ENCODE peak calls at places on chromosomes 12 and 14, in nine cellular contexts. One of them, this sample, is unnamed.

GRCh38 chr12:42944516-42944915 is 355.0 kb upstream of the PRICKLE1 start:
- DNase-seq in neuronal stem cell: no peak
- DNase-seq in left ventricle myocardium inferior: no peak
- DNase-seq in body of pancreas: no peak
- DNase-seq in CD8-positive, alpha-beta T cell: no peak
- DNase-seq in gastrocnemius medialis: no peak
- DNase-seq in right lobe of liver: no peak
- DNase-seq in PC-9: peak; percentile 46
- DNase-seq in CD4-positive, alpha-beta memory T cell: no peak
- DNase-seq in this sample: no peak

GRCh38 chr14:54474232-54474793 is 14.5 kb downstream of the GMFB start:
- DNase-seq in left ventricle myocardium inferior: no peak
- DNase-seq in CD4-positive, alpha-beta memory T cell: no peak
- DNase-seq in body of pancreas: no peak
- DNase-seq in CD8-positive, alpha-beta T cell: no peak
- DNase-seq in PC-9: no peak
- DNase-seq in right lobe of liver: no peak
- DNase-seq in gastrocnemius medialis: no peak
- DNase-seq in neuronal stem cell: no peak
- DNase-seq in this sample: no peak

GRCh38 chr12:94187351-94187750 is 39.0 kb downstream of the PLXNC1 start:
- DNase-seq in neuronal stem cell: no peak
- DNase-seq in right lobe of liver: no peak
- DNase-seq in PC-9: no peak
- DNase-seq in left ventricle myocardium inferior: no peak
- DNase-seq in CD4-positive, alpha-beta memory T cell: no peak
- DNase-seq in CD8-positive, alpha-beta T cell: no peak
- DNase-seq in body of pancreas: no peak
- DNase-seq in gastrocnemius medialis: no peak
- DNase-seq in this sample: no peak

GRCh38 chr12:98998697-98999299 is 353.7 kb downstream of the APAF1 start:
- DNase-seq in PC-9: no peak
- DNase-seq in gastrocnemius medialis: no peak
- DNase-seq in neuronal stem cell: peak; percentile 37
- DNase-seq in CD4-positive, alpha-beta memory T cell: peak; percentile 10
- DNase-seq in left ventricle myocardium inferior: no peak
- DNase-seq in body of pancreas: no peak
- DNase-seq in CD8-positive, alpha-beta T cell: no peak
- DNase-seq in right lobe of liver: no peak
- DNase-seq in this sample: peak; percentile 45

GRCh38 chr12:97912943-97913342 is 450.3 kb downstream of the RMST start:
- DNase-seq in CD8-positive, alpha-beta T cell: no peak
- DNase-seq in left ventricle myocardium inferior: no peak
- DNase-seq in body of pancreas: no peak
- DNase-seq in PC-9: no peak
- DNase-seq in CD4-positive, alpha-beta memory T cell: no peak
- DNase-seq in gastrocnemius medialis: peak; percentile 2
- DNase-seq in right lobe of liver: no peak
- DNase-seq in neuronal stem cell: no peak
- DNase-seq in this sample: no peak

GRCh38 chr14:77359626-77360025 is 17.3 kb downstream of the TMED8 start:
- DNase-seq in left ventricle myocardium inferior: no peak
- DNase-seq in right lobe of liver: no peak
- DNase-seq in gastrocnemius medialis: no peak
- DNase-seq in CD8-positive, alpha-beta T cell: no peak
- DNase-seq in neuronal stem cell: no peak
- DNase-seq in CD4-positive, alpha-beta memory T cell: no peak
- DNase-seq in PC-9: no peak
- DNase-seq in body of pancreas: no peak
- DNase-seq in this sample: no peak

GRCh38 chr14:85197976-85198375 is 332.0 kb upstream of the FLRT2 start:
- DNase-seq in left ventricle myocardium inferior: no peak
- DNase-seq in right lobe of liver: no peak
- DNase-seq in PC-9: no peak
- DNase-seq in gastrocnemius medialis: no peak
- DNase-seq in body of pancreas: no peak
- DNase-seq in neuronal stem cell: no peak
- DNase-seq in CD8-positive, alpha-beta T cell: no peak
- DNase-seq in CD4-positive, alpha-beta memory T cell: no peak
- DNase-seq in this sample: no peak

GRCh38 chr14:74941676-74942097 is 13.7 kb downstream of the PGF start:
- DNase-seq in left ventricle myocardium inferior: peak; percentile 58
- DNase-seq in body of pancreas: no peak
- DNase-seq in CD8-positive, alpha-beta T cell: peak; percentile 52
- DNase-seq in CD4-positive, alpha-beta memory T cell: peak; percentile 53
- DNase-seq in neuronal stem cell: no peak
- DNase-seq in right lobe of liver: no peak
- DNase-seq in PC-9: no peak
- DNase-seq in gastrocnemius medialis: no peak
- DNase-seq in this sample: no peak

GRCh38 chr12:89060133-89060532 is 292.2 kb downstream of the DUSP6 start:
- DNase-seq in CD4-positive, alpha-beta memory T cell: no peak
- DNase-seq in neuronal stem cell: peak; percentile 72
- DNase-seq in gastrocnemius medialis: no peak
- DNase-seq in body of pancreas: no peak
- DNase-seq in CD8-positive, alpha-beta T cell: no peak
- DNase-seq in left ventricle myocardium inferior: no peak
- DNase-seq in right lobe of liver: no peak
- DNase-seq in PC-9: no peak
- DNase-seq in this sample: peak; percentile 83

GRCh38 chr14:98366429-98366828 is 905.6 kb downstream of the BCL11B start:
- DNase-seq in CD4-positive, alpha-beta memory T cell: no peak
- DNase-seq in gastrocnemius medialis: no peak
- DNase-seq in CD8-positive, alpha-beta T cell: no peak
- DNase-seq in right lobe of liver: no peak
- DNase-seq in neuronal stem cell: no peak
- DNase-seq in body of pancreas: no peak
- DNase-seq in left ventricle myocardium inferior: no peak
- DNase-seq in PC-9: no peak
- DNase-seq in this sample: no peak

GRCh38 chr12:111093428-111094142 is 173.2 kb upstream of the MYL2 start:
- DNase-seq in CD4-positive, alpha-beta memory T cell: peak; percentile 27
- DNase-seq in body of pancreas: no peak
- DNase-seq in left ventricle myocardium inferior: no peak
- DNase-seq in neuronal stem cell: no peak
- DNase-seq in CD8-positive, alpha-beta T cell: peak; percentile 53
- DNase-seq in gastrocnemius medialis: no peak
- DNase-seq in PC-9: no peak
- DNase-seq in right lobe of liver: no peak
- DNase-seq in this sample: no peak

GRCh38 chr12:68405292-68405900 is 73.2 kb upstream of the MDM1 start:
- DNase-seq in CD8-positive, alpha-beta T cell: no peak
- DNase-seq in PC-9: no peak
- DNase-seq in CD4-positive, alpha-beta memory T cell: no peak
- DNase-seq in neuronal stem cell: no peak
- DNase-seq in left ventricle myocardium inferior: no peak
- DNase-seq in right lobe of liver: no peak
- DNase-seq in body of pancreas: no peak
- DNase-seq in gastrocnemius medialis: no peak
- DNase-seq in this sample: no peak

GRCh38 chr12:116528067-116528466 is 31.1 kb upstream of the MAP1LC3B2 start:
- DNase-seq in body of pancreas: no peak
- DNase-seq in CD4-positive, alpha-beta memory T cell: no peak
- DNase-seq in CD8-positive, alpha-beta T cell: no peak
- DNase-seq in right lobe of liver: no peak
- DNase-seq in neuronal stem cell: no peak
- DNase-seq in left ventricle myocardium inferior: no peak
- DNase-seq in PC-9: peak; percentile 95
- DNase-seq in gastrocnemius medialis: no peak
- DNase-seq in this sample: no peak

GRCh38 chr14:36513012-36513420 is 7.0 kb downstream of the NKX2-1 start:
- DNase-seq in body of pancreas: no peak
- DNase-seq in left ventricle myocardium inferior: no peak
- DNase-seq in CD8-positive, alpha-beta T cell: no peak
- DNase-seq in gastrocnemius medialis: no peak
- DNase-seq in neuronal stem cell: no peak
- DNase-seq in PC-9: no peak
- DNase-seq in right lobe of liver: no peak
- DNase-seq in CD4-positive, alpha-beta memory T cell: no peak
- DNase-seq in this sample: peak; percentile 65
- H3K27me3 ChIP-seq in body of pancreas: no peaks in the 10 kb centered on the region
- H3K27me3 ChIP-seq in left ventricle myocardium inferior: peaks cover 100% of the 10 kb centered on the region
- H3K27me3 ChIP-seq in CD8-positive, alpha-beta T cell: peaks cover 18% of the 10 kb centered on the region
- H3K27me3 ChIP-seq in gastrocnemius medialis: peaks cover 97% of the 10 kb centered on the region
- H3K27me3 ChIP-seq in neuronal stem cell: peaks cover 58% of the 10 kb centered on the region
- H3K27me3 ChIP-seq in PC-9: peaks cover 3% of the 10 kb centered on the region
- H3K27me3 ChIP-seq in right lobe of liver: peaks cover 71% of the 10 kb centered on the region
- H3K27me3 ChIP-seq in CD4-positive, alpha-beta memory T cell: peaks cover 31% of the 10 kb centered on the region
- H3K27me3 ChIP-seq in this sample: peaks cover 100% of the 10 kb centered on the region

DNA sequence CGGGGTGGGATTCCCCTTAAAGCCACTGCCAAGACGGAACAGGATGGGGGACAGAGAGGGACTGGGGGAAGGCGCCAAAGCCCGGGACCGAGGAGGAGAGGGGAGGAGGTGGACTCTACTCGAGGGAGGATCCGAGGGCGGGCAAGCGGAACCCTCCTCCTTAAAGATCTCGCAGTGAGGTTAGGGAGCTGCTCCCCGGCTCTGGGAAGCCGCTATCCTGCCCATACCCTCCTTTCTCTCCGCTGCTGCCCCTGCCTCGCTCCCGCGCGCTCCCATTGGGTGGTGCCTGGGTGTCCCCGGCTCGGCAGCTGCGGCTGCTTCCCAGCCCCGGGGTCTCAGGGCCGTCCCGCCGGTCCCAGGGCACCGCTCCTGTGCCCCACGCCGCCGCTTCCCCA is 16.4 kb downstream of the KRT18 start:
- DNase-seq in neuronal stem cell: no peak
- DNase-seq in gastrocnemius medialis: no peak
- DNase-seq in left ventricle myocardium inferior: no peak
- DNase-seq in CD8-positive, alpha-beta T cell: no peak
- DNase-seq in body of pancreas: no peak
- DNase-seq in PC-9: no peak
- DNase-seq in right lobe of liver: no peak
- DNase-seq in CD4-positive, alpha-beta memory T cell: no peak
- DNase-seq in this sample: peak; percentile 58
- H3K27me3 ChIP-seq in neuronal stem cell: no peaks in the 10 kb centered on the region
- H3K27me3 ChIP-seq in gastrocnemius medialis: peaks cover 12% of the 10 kb centered on the region
- H3K27me3 ChIP-seq in left ventricle myocardium inferior: peaks cover 48% of the 10 kb centered on the region
- H3K27me3 ChIP-seq in CD8-positive, alpha-beta T cell: peaks cover 3% of the 10 kb centered on the region
- H3K27me3 ChIP-seq in body of pancreas: no peaks in the 10 kb centered on the region
- H3K27me3 ChIP-seq in PC-9: no peaks in the 10 kb centered on the region
- H3K27me3 ChIP-seq in right lobe of liver: no peaks in the 10 kb centered on the region
- H3K27me3 ChIP-seq in CD4-positive, alpha-beta memory T cell: no peaks in the 10 kb centered on the region
- H3K27me3 ChIP-seq in this sample: peaks cover 11% of the 10 kb centered on the region

GRCh38 chr14:37588667-37588955 is 6.4 kb downstream of the FOXA1 start:
- DNase-seq in CD8-positive, alpha-beta T cell: no peak
- DNase-seq in right lobe of liver: no peak
- DNase-seq in body of pancreas: no peak
- DNase-seq in left ventricle myocardium inferior: no peak
- DNase-seq in neuronal stem cell: no peak
- DNase-seq in PC-9: peak; percentile 64
- DNase-seq in CD4-positive, alpha-beta memory T cell: no peak
- DNase-seq in gastrocnemius medialis: no peak
- DNase-seq in this sample: no peak

GRCh38 chr14:37590096-37590809 is 4.8 kb downstream of the FOXA1 start:
- DNase-seq in neuronal stem cell: no peak
- DNase-seq in PC-9: no peak
- DNase-seq in CD8-positive, alpha-beta T cell: no peak
- DNase-seq in CD4-positive, alpha-beta memory T cell: no peak
- DNase-seq in left ventricle myocardium inferior: no peak
- DNase-seq in gastrocnemius medialis: no peak
- DNase-seq in right lobe of liver: no peak
- DNase-seq in body of pancreas: no peak
- DNase-seq in this sample: no peak

GRCh38 chr14:37590810-37591139 is 4.3 kb downstream of the FOXA1 start:
- DNase-seq in left ventricle myocardium inferior: no peak
- DNase-seq in gastrocnemius medialis: no peak
- DNase-seq in CD4-positive, alpha-beta memory T cell: no peak
- DNase-seq in body of pancreas: no peak
- DNase-seq in neuronal stem cell: no peak
- DNase-seq in CD8-positive, alpha-beta T cell: no peak
- DNase-seq in PC-9: no peak
- DNase-seq in right lobe of liver: no peak
- DNase-seq in this sample: no peak

GRCh38 chr14:37587881-37588666 is 7.0 kb downstream of the FOXA1 start:
- DNase-seq in neuronal stem cell: no peak
- DNase-seq in left ventricle myocardium inferior: no peak
- DNase-seq in PC-9: no peak
- DNase-seq in body of pancreas: no peak
- DNase-seq in right lobe of liver: no peak
- DNase-seq in CD8-positive, alpha-beta T cell: no peak
- DNase-seq in CD4-positive, alpha-beta memory T cell: no peak
- DNase-seq in gastrocnemius medialis: no peak
- DNase-seq in this sample: peak; percentile 87

DNA sequence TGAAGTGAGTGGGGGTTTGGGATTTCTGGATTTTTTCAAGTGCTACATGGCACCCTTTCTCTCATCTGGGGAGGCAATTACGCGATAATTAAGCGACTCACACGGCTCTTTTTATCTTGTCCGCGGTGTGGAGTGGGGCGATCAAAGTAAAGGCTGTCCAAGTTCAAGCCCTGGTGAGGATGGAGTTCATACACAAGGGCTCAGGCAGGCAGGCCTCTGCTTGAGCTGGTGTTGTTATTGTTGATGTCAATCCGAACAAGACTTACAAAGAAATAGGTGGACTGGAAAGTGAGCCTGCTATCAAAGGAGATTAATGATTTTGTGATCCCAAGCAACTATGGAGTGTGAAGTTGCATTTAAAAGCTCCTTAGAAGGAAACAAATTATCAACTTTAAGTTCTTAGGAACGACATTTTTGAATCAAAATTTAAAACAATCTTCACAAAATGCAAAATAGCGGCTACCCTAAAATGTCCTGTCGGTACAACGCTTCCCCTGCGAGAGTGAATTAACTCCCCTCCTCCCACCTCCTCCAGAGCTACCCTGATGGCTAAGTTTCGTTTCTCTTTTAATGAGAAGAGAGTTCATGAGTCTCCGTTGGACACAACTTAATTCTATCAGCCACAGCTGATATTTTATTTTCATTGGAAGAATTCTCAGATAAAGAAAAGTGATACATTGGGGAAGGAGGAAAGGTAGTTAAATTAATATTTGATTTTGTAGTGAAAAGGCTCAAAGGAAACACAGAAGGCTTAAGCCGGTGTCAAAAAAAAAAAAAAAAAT is 5.9 kb downstream of the FOXA1 start:
- DNase-seq in right lobe of liver: no peak
- DNase-seq in CD8-positive, alpha-beta T cell: no peak
- DNase-seq in neuronal stem cell: no peak
- DNase-seq in gastrocnemius medialis: no peak
- DNase-seq in body of pancreas: no peak
- DNase-seq in left ventricle myocardium inferior: no peak
- DNase-seq in CD4-positive, alpha-beta memory T cell: no peak
- DNase-seq in PC-9: no peak
- DNase-seq in this sample: peak; percentile 32
- H3K27me3 ChIP-seq in right lobe of liver: no peaks in the 10 kb centered on the region
- H3K27me3 ChIP-seq in CD8-positive, alpha-beta T cell: peaks cover 12% of the 10 kb centered on the region
- H3K27me3 ChIP-seq in neuronal stem cell: peaks cover 32% of the 10 kb centered on the region
- H3K27me3 ChIP-seq in gastrocnemius medialis: peaks cover 98% of the 10 kb centered on the region
- H3K27me3 ChIP-seq in body of pancreas: peaks cover 11% of the 10 kb centered on the region
- H3K27me3 ChIP-seq in left ventricle myocardium inferior: peaks cover 100% of the 10 kb centered on the region
- H3K27me3 ChIP-seq in CD4-positive, alpha-beta memory T cell: peaks cover 18% of the 10 kb centered on the region
- H3K27me3 ChIP-seq in PC-9: no peaks in the 10 kb centered on the region
- H3K27me3 ChIP-seq in this sample: peaks cover 100% of the 10 kb centered on the region

DNA sequence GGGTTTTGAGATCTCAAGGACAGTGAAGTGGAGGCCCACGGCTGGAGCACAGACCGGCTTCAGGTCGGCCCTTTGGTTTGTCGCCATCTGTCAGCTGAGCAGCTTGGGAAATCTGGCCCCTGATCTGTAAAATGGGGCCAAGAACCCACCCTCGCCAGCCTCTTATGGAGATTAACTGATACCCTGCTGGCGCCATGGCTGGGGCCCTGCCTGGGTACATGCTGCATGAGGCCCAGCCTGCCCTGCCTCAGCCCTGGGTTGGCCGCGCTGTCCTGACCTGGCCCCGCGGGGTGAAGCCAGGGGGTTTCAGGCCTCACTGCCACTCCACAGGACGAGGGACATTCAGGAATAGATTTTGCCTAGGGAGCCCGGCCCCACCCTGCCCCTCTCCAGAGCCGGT is 33.9 kb upstream of the MEG3 start:
- DNase-seq in body of pancreas: no peak
- DNase-seq in PC-9: no peak
- DNase-seq in right lobe of liver: no peak
- DNase-seq in neuronal stem cell: no peak
- DNase-seq in CD8-positive, alpha-beta T cell: no peak
- DNase-seq in gastrocnemius medialis: no peak
- DNase-seq in CD4-positive, alpha-beta memory T cell: no peak
- DNase-seq in left ventricle myocardium inferior: no peak
- DNase-seq in this sample: no peak
- H3K27me3 ChIP-seq in body of pancreas: no peaks in the 10 kb centered on the region
- H3K27me3 ChIP-seq in PC-9: peaks cover 31% of the 10 kb centered on the region
- H3K27me3 ChIP-seq in right lobe of liver: no peaks in the 10 kb centered on the region
- H3K27me3 ChIP-seq in neuronal stem cell: no peaks in the 10 kb centered on the region
- H3K27me3 ChIP-seq in CD8-positive, alpha-beta T cell: no peaks in the 10 kb centered on the region
- H3K27me3 ChIP-seq in gastrocnemius medialis: no peaks in the 10 kb centered on the region
- H3K27me3 ChIP-seq in CD4-positive, alpha-beta memory T cell: no peaks in the 10 kb centered on the region
- H3K27me3 ChIP-seq in left ventricle myocardium inferior: peaks cover 89% of the 10 kb centered on the region
- H3K27me3 ChIP-seq in this sample: no peaks in the 10 kb centered on the region